ENCODE peak calls at places on chromosomes 12 and 14, in nine cellular contexts. One of them, this sample, is unnamed.

GRCh38 chr12:132366341-132366861 is 37.0 kb upstream of the GALNT9 start:
- DNase-seq in WTC11: no peak
- DNase-seq in stimulated activated CD4-positive, alpha-beta T cell treated with anti-CD3 and anti-CD28 coated beads, TNF-alpha, amount 100 ng/mL, for 4 hours: no peak
- DNase-seq in activated effector memory CD4-positive, alpha-beta T cell treated with Interleukin-2 at 50 U/mL for 16 hours: no peak
- DNase-seq in astrocyte of the cerebellum: no peak
- DNase-seq in stimulated activated naive CD8-positive, alpha-beta T cell treated with anti-CD3 and anti-CD28 coated beads, Interleukin-15, amount 100 ng/mL, for 72 hours: no peak
- DNase-seq in fibroblast of pulmonary artery: no peak
- DNase-seq in activated naive CD4-positive, alpha-beta T cell: no peak
- DNase-seq in tibial artery: no peak
- DNase-seq in this sample: no peak

GRCh38 chr14:95341564-95341963 is 21.9 kb upstream of the CLMN start:
- DNase-seq in WTC11: no peak
- DNase-seq in stimulated activated CD4-positive, alpha-beta T cell treated with anti-CD3 and anti-CD28 coated beads, TNF-alpha, amount 100 ng/mL, for 4 hours: no peak
- DNase-seq in activated effector memory CD4-positive, alpha-beta T cell treated with Interleukin-2 at 50 U/mL for 16 hours: no peak
- DNase-seq in astrocyte of the cerebellum: no peak
- DNase-seq in stimulated activated naive CD8-positive, alpha-beta T cell treated with anti-CD3 and anti-CD28 coated beads, Interleukin-15, amount 100 ng/mL, for 72 hours: no peak
- DNase-seq in fibroblast of pulmonary artery: no peak
- DNase-seq in activated naive CD4-positive, alpha-beta T cell: no peak
- DNase-seq in tibial artery: no peak
- DNase-seq in this sample: no peak

GRCh38 chr14:55610717-55611370 is 30.8 kb downstream of the KTN1 start:
- DNase-seq in WTC11: peak; percentile 27
- DNase-seq in stimulated activated CD4-positive, alpha-beta T cell treated with anti-CD3 and anti-CD28 coated beads, TNF-alpha, amount 100 ng/mL, for 4 hours: no peak
- DNase-seq in activated effector memory CD4-positive, alpha-beta T cell treated with Interleukin-2 at 50 U/mL for 16 hours: no peak
- DNase-seq in astrocyte of the cerebellum: no peak
- DNase-seq in stimulated activated naive CD8-positive, alpha-beta T cell treated with anti-CD3 and anti-CD28 coated beads, Interleukin-15, amount 100 ng/mL, for 72 hours: no peak
- DNase-seq in fibroblast of pulmonary artery: no peak
- DNase-seq in activated naive CD4-positive, alpha-beta T cell: no peak
- DNase-seq in tibial artery: no peak
- DNase-seq in this sample: no peak

GRCh38 chr14:54023027-54023426 is 66.4 kb upstream of the BMP4 start:
- DNase-seq in WTC11: no peak
- DNase-seq in stimulated activated CD4-positive, alpha-beta T cell treated with anti-CD3 and anti-CD28 coated beads, TNF-alpha, amount 100 ng/mL, for 4 hours: no peak
- DNase-seq in activated effector memory CD4-positive, alpha-beta T cell treated with Interleukin-2 at 50 U/mL for 16 hours: no peak
- DNase-seq in astrocyte of the cerebellum: no peak
- DNase-seq in stimulated activated naive CD8-positive, alpha-beta T cell treated with anti-CD3 and anti-CD28 coated beads, Interleukin-15, amount 100 ng/mL, for 72 hours: no peak
- DNase-seq in fibroblast of pulmonary artery: no peak
- DNase-seq in activated naive CD4-positive, alpha-beta T cell: no peak
- DNase-seq in tibial artery: no peak
- DNase-seq in this sample: no peak

GRCh38 chr14:54117924-54118323 is 161.3 kb upstream of the BMP4 start:
- DNase-seq in WTC11: no peak
- DNase-seq in stimulated activated CD4-positive, alpha-beta T cell treated with anti-CD3 and anti-CD28 coated beads, TNF-alpha, amount 100 ng/mL, for 4 hours: no peak
- DNase-seq in activated effector memory CD4-positive, alpha-beta T cell treated with Interleukin-2 at 50 U/mL for 16 hours: no peak
- DNase-seq in astrocyte of the cerebellum: no peak
- DNase-seq in stimulated activated naive CD8-positive, alpha-beta T cell treated with anti-CD3 and anti-CD28 coated beads, Interleukin-15, amount 100 ng/mL, for 72 hours: no peak
- DNase-seq in fibroblast of pulmonary artery: no peak
- DNase-seq in activated naive CD4-positive, alpha-beta T cell: no peak
- DNase-seq in tibial artery: no peak
- DNase-seq in this sample: no peak

GRCh38 chr12:55362675-55363074 is at the start of gene OR6C75:
- DNase-seq in WTC11: no peak
- DNase-seq in stimulated activated CD4-positive, alpha-beta T cell treated with anti-CD3 and anti-CD28 coated beads, TNF-alpha, amount 100 ng/mL, for 4 hours: no peak
- DNase-seq in activated effector memory CD4-positive, alpha-beta T cell treated with Interleukin-2 at 50 U/mL for 16 hours: no peak
- DNase-seq in astrocyte of the cerebellum: no peak
- DNase-seq in stimulated activated naive CD8-positive, alpha-beta T cell treated with anti-CD3 and anti-CD28 coated beads, Interleukin-15, amount 100 ng/mL, for 72 hours: no peak
- DNase-seq in fibroblast of pulmonary artery: no peak
- DNase-seq in activated naive CD4-positive, alpha-beta T cell: no peak
- DNase-seq in tibial artery: no peak
- DNase-seq in this sample: no peak

GRCh38 chr12:93387780-93388179 is 10.1 kb downstream of the NUDT4 start:
- DNase-seq in WTC11: no peak
- DNase-seq in stimulated activated CD4-positive, alpha-beta T cell treated with anti-CD3 and anti-CD28 coated beads, TNF-alpha, amount 100 ng/mL, for 4 hours: no peak
- DNase-seq in activated effector memory CD4-positive, alpha-beta T cell treated with Interleukin-2 at 50 U/mL for 16 hours: no peak
- DNase-seq in astrocyte of the cerebellum: no peak
- DNase-seq in stimulated activated naive CD8-positive, alpha-beta T cell treated with anti-CD3 and anti-CD28 coated beads, Interleukin-15, amount 100 ng/mL, for 72 hours: peak; percentile 44
- DNase-seq in fibroblast of pulmonary artery: peak; percentile 35
- DNase-seq in activated naive CD4-positive, alpha-beta T cell: no peak
- DNase-seq in tibial artery: no peak
- DNase-seq in this sample: no peak

GRCh38 chr12:125110641-125111360 is 45.6 kb downstream of the AACS start:
- DNase-seq in WTC11: no peak
- DNase-seq in stimulated activated CD4-positive, alpha-beta T cell treated with anti-CD3 and anti-CD28 coated beads, TNF-alpha, amount 100 ng/mL, for 4 hours: no peak
- DNase-seq in activated effector memory CD4-positive, alpha-beta T cell treated with Interleukin-2 at 50 U/mL for 16 hours: no peak
- DNase-seq in astrocyte of the cerebellum: peak; percentile 39
- DNase-seq in stimulated activated naive CD8-positive, alpha-beta T cell treated with anti-CD3 and anti-CD28 coated beads, Interleukin-15, amount 100 ng/mL, for 72 hours: no peak
- DNase-seq in fibroblast of pulmonary artery: peak; percentile 67
- DNase-seq in activated naive CD4-positive, alpha-beta T cell: no peak
- DNase-seq in tibial artery: no peak
- DNase-seq in this sample: no peak

GRCh38 chr12:105334568-105334967 is 4.1 kb downstream of the C12orf75 start:
- DNase-seq in WTC11: no peak
- DNase-seq in stimulated activated CD4-positive, alpha-beta T cell treated with anti-CD3 and anti-CD28 coated beads, TNF-alpha, amount 100 ng/mL, for 4 hours: no peak
- DNase-seq in activated effector memory CD4-positive, alpha-beta T cell treated with Interleukin-2 at 50 U/mL for 16 hours: no peak
- DNase-seq in astrocyte of the cerebellum: peak; percentile 28
- DNase-seq in stimulated activated naive CD8-positive, alpha-beta T cell treated with anti-CD3 and anti-CD28 coated beads, Interleukin-15, amount 100 ng/mL, for 72 hours: no peak
- DNase-seq in fibroblast of pulmonary artery: no peak
- DNase-seq in activated naive CD4-positive, alpha-beta T cell: no peak
- DNase-seq in tibial artery: no peak
- DNase-seq in this sample: no peak

GRCh38 chr12:30154996-30155730 is 371.4 kb upstream of the TMTC1 start:
- DNase-seq in WTC11: no peak
- DNase-seq in stimulated activated CD4-positive, alpha-beta T cell treated with anti-CD3 and anti-CD28 coated beads, TNF-alpha, amount 100 ng/mL, for 4 hours: no peak
- DNase-seq in activated effector memory CD4-positive, alpha-beta T cell treated with Interleukin-2 at 50 U/mL for 16 hours: no peak
- DNase-seq in astrocyte of the cerebellum: peak; percentile 55
- DNase-seq in stimulated activated naive CD8-positive, alpha-beta T cell treated with anti-CD3 and anti-CD28 coated beads, Interleukin-15, amount 100 ng/mL, for 72 hours: no peak
- DNase-seq in fibroblast of pulmonary artery: peak; percentile 28
- DNase-seq in activated naive CD4-positive, alpha-beta T cell: no peak
- DNase-seq in tibial artery: no peak
- DNase-seq in this sample: no peak

GRCh38 chr12:117227000-117227653 is 36.9 kb upstream of the FBXO21 start:
- DNase-seq in WTC11: peak; percentile 29
- DNase-seq in stimulated activated CD4-positive, alpha-beta T cell treated with anti-CD3 and anti-CD28 coated beads, TNF-alpha, amount 100 ng/mL, for 4 hours: no peak
- DNase-seq in activated effector memory CD4-positive, alpha-beta T cell treated with Interleukin-2 at 50 U/mL for 16 hours: no peak
- DNase-seq in astrocyte of the cerebellum: no peak
- DNase-seq in stimulated activated naive CD8-positive, alpha-beta T cell treated with anti-CD3 and anti-CD28 coated beads, Interleukin-15, amount 100 ng/mL, for 72 hours: no peak
- DNase-seq in fibroblast of pulmonary artery: no peak
- DNase-seq in activated naive CD4-positive, alpha-beta T cell: no peak
- DNase-seq in tibial artery: no peak
- DNase-seq in this sample: no peak

GRCh38 chr14:93987376-93987775 is 9.7 kb upstream of the CCDC197 start:
- DNase-seq in WTC11: no peak
- DNase-seq in stimulated activated CD4-positive, alpha-beta T cell treated with anti-CD3 and anti-CD28 coated beads, TNF-alpha, amount 100 ng/mL, for 4 hours: no peak
- DNase-seq in activated effector memory CD4-positive, alpha-beta T cell treated with Interleukin-2 at 50 U/mL for 16 hours: no peak
- DNase-seq in astrocyte of the cerebellum: no peak
- DNase-seq in stimulated activated naive CD8-positive, alpha-beta T cell treated with anti-CD3 and anti-CD28 coated beads, Interleukin-15, amount 100 ng/mL, for 72 hours: no peak
- DNase-seq in fibroblast of pulmonary artery: no peak
- DNase-seq in activated naive CD4-positive, alpha-beta T cell: no peak
- DNase-seq in tibial artery: no peak
- DNase-seq in this sample: no peak

GRCh38 chr12:79438480-79439178 is 252.1 kb downstream of the PAWR start:
- DNase-seq in WTC11: no peak
- DNase-seq in stimulated activated CD4-positive, alpha-beta T cell treated with anti-CD3 and anti-CD28 coated beads, TNF-alpha, amount 100 ng/mL, for 4 hours: no peak
- DNase-seq in activated effector memory CD4-positive, alpha-beta T cell treated with Interleukin-2 at 50 U/mL for 16 hours: no peak
- DNase-seq in astrocyte of the cerebellum: no peak
- DNase-seq in stimulated activated naive CD8-positive, alpha-beta T cell treated with anti-CD3 and anti-CD28 coated beads, Interleukin-15, amount 100 ng/mL, for 72 hours: no peak
- DNase-seq in fibroblast of pulmonary artery: no peak
- DNase-seq in activated naive CD4-positive, alpha-beta T cell: no peak
- DNase-seq in tibial artery: no peak
- DNase-seq in this sample: no peak

GRCh38 chr12:133026996-133027395 is 10.3 kb upstream of the ZNF84 start:
- DNase-seq in WTC11: no peak
- DNase-seq in stimulated activated CD4-positive, alpha-beta T cell treated with anti-CD3 and anti-CD28 coated beads, TNF-alpha, amount 100 ng/mL, for 4 hours: no peak
- DNase-seq in activated effector memory CD4-positive, alpha-beta T cell treated with Interleukin-2 at 50 U/mL for 16 hours: no peak
- DNase-seq in astrocyte of the cerebellum: no peak
- DNase-seq in stimulated activated naive CD8-positive, alpha-beta T cell treated with anti-CD3 and anti-CD28 coated beads, Interleukin-15, amount 100 ng/mL, for 72 hours: no peak
- DNase-seq in fibroblast of pulmonary artery: no peak
- DNase-seq in activated naive CD4-positive, alpha-beta T cell: no peak
- DNase-seq in tibial artery: no peak
- DNase-seq in this sample: no peak

GRCh38 chr12:6372403-6373003 is 2.9 kb downstream of the SCNN1A start:
- DNase-seq in WTC11: no peak
- DNase-seq in stimulated activated CD4-positive, alpha-beta T cell treated with anti-CD3 and anti-CD28 coated beads, TNF-alpha, amount 100 ng/mL, for 4 hours: no peak
- DNase-seq in activated effector memory CD4-positive, alpha-beta T cell treated with Interleukin-2 at 50 U/mL for 16 hours: no peak
- DNase-seq in astrocyte of the cerebellum: peak; percentile 44
- DNase-seq in stimulated activated naive CD8-positive, alpha-beta T cell treated with anti-CD3 and anti-CD28 coated beads, Interleukin-15, amount 100 ng/mL, for 72 hours: no peak
- DNase-seq in fibroblast of pulmonary artery: peak; percentile 82
- DNase-seq in activated naive CD4-positive, alpha-beta T cell: no peak
- DNase-seq in tibial artery: peak; percentile 48
- DNase-seq in this sample: peak; percentile 39

GRCh38 chr14:77279719-77280118 is 8.7 kb upstream of the NGB start:
- DNase-seq in WTC11: no peak
- DNase-seq in stimulated activated CD4-positive, alpha-beta T cell treated with anti-CD3 and anti-CD28 coated beads, TNF-alpha, amount 100 ng/mL, for 4 hours: no peak
- DNase-seq in activated effector memory CD4-positive, alpha-beta T cell treated with Interleukin-2 at 50 U/mL for 16 hours: no peak
- DNase-seq in astrocyte of the cerebellum: no peak
- DNase-seq in stimulated activated naive CD8-positive, alpha-beta T cell treated with anti-CD3 and anti-CD28 coated beads, Interleukin-15, amount 100 ng/mL, for 72 hours: no peak
- DNase-seq in fibroblast of pulmonary artery: no peak
- DNase-seq in activated naive CD4-positive, alpha-beta T cell: no peak
- DNase-seq in tibial artery: no peak
- DNase-seq in this sample: no peak

GRCh38 chr12:85920324-85920947 is 46.3 kb downstream of the NTS start:
- DNase-seq in WTC11: no peak
- DNase-seq in stimulated activated CD4-positive, alpha-beta T cell treated with anti-CD3 and anti-CD28 coated beads, TNF-alpha, amount 100 ng/mL, for 4 hours: no peak
- DNase-seq in activated effector memory CD4-positive, alpha-beta T cell treated with Interleukin-2 at 50 U/mL for 16 hours: no peak
- DNase-seq in astrocyte of the cerebellum: peak; percentile 23
- DNase-seq in stimulated activated naive CD8-positive, alpha-beta T cell treated with anti-CD3 and anti-CD28 coated beads, Interleukin-15, amount 100 ng/mL, for 72 hours: no peak
- DNase-seq in fibroblast of pulmonary artery: peak; percentile 46
- DNase-seq in activated naive CD4-positive, alpha-beta T cell: no peak
- DNase-seq in tibial artery: no peak
- DNase-seq in this sample: peak; percentile 52

GRCh38 chr12:74985986-74986319 is 223.7 kb downstream of the KCNC2 start:
- DNase-seq in WTC11: no peak
- DNase-seq in stimulated activated CD4-positive, alpha-beta T cell treated with anti-CD3 and anti-CD28 coated beads, TNF-alpha, amount 100 ng/mL, for 4 hours: no peak
- DNase-seq in activated effector memory CD4-positive, alpha-beta T cell treated with Interleukin-2 at 50 U/mL for 16 hours: no peak
- DNase-seq in astrocyte of the cerebellum: no peak
- DNase-seq in stimulated activated naive CD8-positive, alpha-beta T cell treated with anti-CD3 and anti-CD28 coated beads, Interleukin-15, amount 100 ng/mL, for 72 hours: no peak
- DNase-seq in fibroblast of pulmonary artery: no peak
- DNase-seq in activated naive CD4-positive, alpha-beta T cell: no peak
- DNase-seq in tibial artery: no peak
- DNase-seq in this sample: no peak

GRCh38 chr14:50542941-50543418 is 10.6 kb upstream of the MAP4K5 start:
- DNase-seq in WTC11: no peak
- DNase-seq in stimulated activated CD4-positive, alpha-beta T cell treated with anti-CD3 and anti-CD28 coated beads, TNF-alpha, amount 100 ng/mL, for 4 hours: peak; percentile 10
- DNase-seq in activated effector memory CD4-positive, alpha-beta T cell treated with Interleukin-2 at 50 U/mL for 16 hours: no peak
- DNase-seq in astrocyte of the cerebellum: no peak
- DNase-seq in stimulated activated naive CD8-positive, alpha-beta T cell treated with anti-CD3 and anti-CD28 coated beads, Interleukin-15, amount 100 ng/mL, for 72 hours: no peak
- DNase-seq in fibroblast of pulmonary artery: peak; percentile 69
- DNase-seq in activated naive CD4-positive, alpha-beta T cell: no peak
- DNase-seq in tibial artery: peak; percentile 30
- DNase-seq in this sample: peak; percentile 80

GRCh38 chr12:40691913-40692616 is at the start of gene CNTN1:
- DNase-seq in WTC11: peak; percentile 92
- DNase-seq in stimulated activated CD4-positive, alpha-beta T cell treated with anti-CD3 and anti-CD28 coated beads, TNF-alpha, amount 100 ng/mL, for 4 hours: no peak
- DNase-seq in activated effector memory CD4-positive, alpha-beta T cell treated with Interleukin-2 at 50 U/mL for 16 hours: no peak
- DNase-seq in astrocyte of the cerebellum: peak; percentile 50
- DNase-seq in stimulated activated naive CD8-positive, alpha-beta T cell treated with anti-CD3 and anti-CD28 coated beads, Interleukin-15, amount 100 ng/mL, for 72 hours: no peak
- DNase-seq in fibroblast of pulmonary artery: peak; percentile 8
- DNase-seq in activated naive CD4-positive, alpha-beta T cell: no peak
- DNase-seq in tibial artery: peak; percentile 28
- DNase-seq in this sample: no peak

GRCh38 chr14:99512571-99513182 is 31.5 kb downstream of the CCNK start:
- DNase-seq in WTC11: peak; percentile 7
- DNase-seq in stimulated activated CD4-positive, alpha-beta T cell treated with anti-CD3 and anti-CD28 coated beads, TNF-alpha, amount 100 ng/mL, for 4 hours: no peak
- DNase-seq in activated effector memory CD4-positive, alpha-beta T cell treated with Interleukin-2 at 50 U/mL for 16 hours: no peak
- DNase-seq in astrocyte of the cerebellum: no peak
- DNase-seq in stimulated activated naive CD8-positive, alpha-beta T cell treated with anti-CD3 and anti-CD28 coated beads, Interleukin-15, amount 100 ng/mL, for 72 hours: no peak
- DNase-seq in fibroblast of pulmonary artery: no peak
- DNase-seq in activated naive CD4-positive, alpha-beta T cell: no peak
- DNase-seq in tibial artery: no peak
- DNase-seq in this sample: no peak

GRCh38 chr12:42180990-42181611 is 36.4 kb upstream of the GXYLT1 start:
- DNase-seq in WTC11: no peak
- DNase-seq in stimulated activated CD4-positive, alpha-beta T cell treated with anti-CD3 and anti-CD28 coated beads, TNF-alpha, amount 100 ng/mL, for 4 hours: no peak
- DNase-seq in activated effector memory CD4-positive, alpha-beta T cell treated with Interleukin-2 at 50 U/mL for 16 hours: no peak
- DNase-seq in astrocyte of the cerebellum: no peak
- DNase-seq in stimulated activated naive CD8-positive, alpha-beta T cell treated with anti-CD3 and anti-CD28 coated beads, Interleukin-15, amount 100 ng/mL, for 72 hours: no peak
- DNase-seq in fibroblast of pulmonary artery: peak; percentile 56
- DNase-seq in activated naive CD4-positive, alpha-beta T cell: no peak
- DNase-seq in tibial artery: no peak
- DNase-seq in this sample: no peak

GRCh38 chr12:6181583-6182278 is 18.5 kb upstream of the CD9 start:
- DNase-seq in WTC11: no peak
- DNase-seq in stimulated activated CD4-positive, alpha-beta T cell treated with anti-CD3 and anti-CD28 coated beads, TNF-alpha, amount 100 ng/mL, for 4 hours: no peak
- DNase-seq in activated effector memory CD4-positive, alpha-beta T cell treated with Interleukin-2 at 50 U/mL for 16 hours: no peak
- DNase-seq in astrocyte of the cerebellum: no peak
- DNase-seq in stimulated activated naive CD8-positive, alpha-beta T cell treated with anti-CD3 and anti-CD28 coated beads, Interleukin-15, amount 100 ng/mL, for 72 hours: no peak
- DNase-seq in fibroblast of pulmonary artery: no peak
- DNase-seq in activated naive CD4-positive, alpha-beta T cell: no peak
- DNase-seq in tibial artery: no peak
- DNase-seq in this sample: peak; percentile 37

GRCh38 chr12:106251636-106252035 is 3.8 kb upstream of the CKAP4 start:
- DNase-seq in WTC11: no peak
- DNase-seq in stimulated activated CD4-positive, alpha-beta T cell treated with anti-CD3 and anti-CD28 coated beads, TNF-alpha, amount 100 ng/mL, for 4 hours: no peak
- DNase-seq in activated effector memory CD4-positive, alpha-beta T cell treated with Interleukin-2 at 50 U/mL for 16 hours: no peak
- DNase-seq in astrocyte of the cerebellum: no peak
- DNase-seq in stimulated activated naive CD8-positive, alpha-beta T cell treated with anti-CD3 and anti-CD28 coated beads, Interleukin-15, amount 100 ng/mL, for 72 hours: no peak
- DNase-seq in fibroblast of pulmonary artery: peak; percentile 25
- DNase-seq in activated naive CD4-positive, alpha-beta T cell: no peak
- DNase-seq in tibial artery: no peak
- DNase-seq in this sample: no peak

GRCh38 chr12:84637926-84638325 is 274.7 kb downstream of the SLC6A15 start:
- DNase-seq in WTC11: no peak
- DNase-seq in stimulated activated CD4-positive, alpha-beta T cell treated with anti-CD3 and anti-CD28 coated beads, TNF-alpha, amount 100 ng/mL, for 4 hours: no peak
- DNase-seq in activated effector memory CD4-positive, alpha-beta T cell treated with Interleukin-2 at 50 U/mL for 16 hours: no peak
- DNase-seq in astrocyte of the cerebellum: peak; percentile 16
- DNase-seq in stimulated activated naive CD8-positive, alpha-beta T cell treated with anti-CD3 and anti-CD28 coated beads, Interleukin-15, amount 100 ng/mL, for 72 hours: no peak
- DNase-seq in fibroblast of pulmonary artery: peak; percentile 30
- DNase-seq in activated naive CD4-positive, alpha-beta T cell: no peak
- DNase-seq in tibial artery: no peak
- DNase-seq in this sample: no peak

GRCh38 chr12:91432079-91432478 is 249.5 kb upstream of the DCN start:
- DNase-seq in WTC11: no peak
- DNase-seq in stimulated activated CD4-positive, alpha-beta T cell treated with anti-CD3 and anti-CD28 coated beads, TNF-alpha, amount 100 ng/mL, for 4 hours: no peak
- DNase-seq in activated effector memory CD4-positive, alpha-beta T cell treated with Interleukin-2 at 50 U/mL for 16 hours: no peak
- DNase-seq in astrocyte of the cerebellum: peak; percentile 31
- DNase-seq in stimulated activated naive CD8-positive, alpha-beta T cell treated with anti-CD3 and anti-CD28 coated beads, Interleukin-15, amount 100 ng/mL, for 72 hours: no peak
- DNase-seq in fibroblast of pulmonary artery: peak; percentile 51
- DNase-seq in activated naive CD4-positive, alpha-beta T cell: no peak
- DNase-seq in tibial artery: no peak
- DNase-seq in this sample: peak; percentile 88

GRCh38 chr12:108394196-108394595 is 55.1 kb upstream of the CMKLR1 start:
- DNase-seq in WTC11: no peak
- DNase-seq in stimulated activated CD4-positive, alpha-beta T cell treated with anti-CD3 and anti-CD28 coated beads, TNF-alpha, amount 100 ng/mL, for 4 hours: no peak
- DNase-seq in activated effector memory CD4-positive, alpha-beta T cell treated with Interleukin-2 at 50 U/mL for 16 hours: no peak
- DNase-seq in astrocyte of the cerebellum: no peak
- DNase-seq in stimulated activated naive CD8-positive, alpha-beta T cell treated with anti-CD3 and anti-CD28 coated beads, Interleukin-15, amount 100 ng/mL, for 72 hours: no peak
- DNase-seq in fibroblast of pulmonary artery: no peak
- DNase-seq in activated naive CD4-positive, alpha-beta T cell: no peak
- DNase-seq in tibial artery: peak; percentile 47
- DNase-seq in this sample: no peak

GRCh38 chr12:104921340-104921739 is 36.8 kb downstream of the SLC41A2 start:
- DNase-seq in WTC11: no peak
- DNase-seq in stimulated activated CD4-positive, alpha-beta T cell treated with anti-CD3 and anti-CD28 coated beads, TNF-alpha, amount 100 ng/mL, for 4 hours: no peak
- DNase-seq in activated effector memory CD4-positive, alpha-beta T cell treated with Interleukin-2 at 50 U/mL for 16 hours: no peak
- DNase-seq in astrocyte of the cerebellum: no peak
- DNase-seq in stimulated activated naive CD8-positive, alpha-beta T cell treated with anti-CD3 and anti-CD28 coated beads, Interleukin-15, amount 100 ng/mL, for 72 hours: no peak
- DNase-seq in fibroblast of pulmonary artery: no peak
- DNase-seq in activated naive CD4-positive, alpha-beta T cell: no peak
- DNase-seq in tibial artery: no peak
- DNase-seq in this sample: no peak

GRCh38 chr14:85987292-85987691 is 457.3 kb downstream of the FLRT2 start:
- DNase-seq in WTC11: no peak
- DNase-seq in stimulated activated CD4-positive, alpha-beta T cell treated with anti-CD3 and anti-CD28 coated beads, TNF-alpha, amount 100 ng/mL, for 4 hours: no peak
- DNase-seq in activated effector memory CD4-positive, alpha-beta T cell treated with Interleukin-2 at 50 U/mL for 16 hours: no peak
- DNase-seq in astrocyte of the cerebellum: no peak
- DNase-seq in stimulated activated naive CD8-positive, alpha-beta T cell treated with anti-CD3 and anti-CD28 coated beads, Interleukin-15, amount 100 ng/mL, for 72 hours: no peak
- DNase-seq in fibroblast of pulmonary artery: no peak
- DNase-seq in activated naive CD4-positive, alpha-beta T cell: no peak
- DNase-seq in tibial artery: no peak
- DNase-seq in this sample: no peak

GRCh38 chr14:52827426-52827825 is 36.0 kb upstream of the GNPNAT1 start:
- DNase-seq in WTC11: no peak
- DNase-seq in stimulated activated CD4-positive, alpha-beta T cell treated with anti-CD3 and anti-CD28 coated beads, TNF-alpha, amount 100 ng/mL, for 4 hours: no peak
- DNase-seq in activated effector memory CD4-positive, alpha-beta T cell treated with Interleukin-2 at 50 U/mL for 16 hours: no peak
- DNase-seq in astrocyte of the cerebellum: no peak
- DNase-seq in stimulated activated naive CD8-positive, alpha-beta T cell treated with anti-CD3 and anti-CD28 coated beads, Interleukin-15, amount 100 ng/mL, for 72 hours: no peak
- DNase-seq in fibroblast of pulmonary artery: no peak
- DNase-seq in activated naive CD4-positive, alpha-beta T cell: no peak
- DNase-seq in tibial artery: no peak
- DNase-seq in this sample: no peak

GRCh38 chr14:35416108-35416750 is 11.7 kb upstream of the NFKBIA start:
- DNase-seq in WTC11: no peak
- DNase-seq in stimulated activated CD4-positive, alpha-beta T cell treated with anti-CD3 and anti-CD28 coated beads, TNF-alpha, amount 100 ng/mL, for 4 hours: peak; percentile 66
- DNase-seq in activated effector memory CD4-positive, alpha-beta T cell treated with Interleukin-2 at 50 U/mL for 16 hours: no peak
- DNase-seq in astrocyte of the cerebellum: no peak
- DNase-seq in stimulated activated naive CD8-positive, alpha-beta T cell treated with anti-CD3 and anti-CD28 coated beads, Interleukin-15, amount 100 ng/mL, for 72 hours: peak; percentile 79
- DNase-seq in fibroblast of pulmonary artery: no peak
- DNase-seq in activated naive CD4-positive, alpha-beta T cell: peak; percentile 17
- DNase-seq in tibial artery: no peak
- DNase-seq in this sample: no peak